ENCODE peak calls at places on chromosomes 16 and 17, in four cellular contexts. T, R, O and J are unnamed samples.

GRCh38 chr17:73272906-73273218 is 11.2 kb upstream of the CPSF4L start:
- DNase-seq in O (no peak), T (no peak), R (no peak), J (no peak)

GRCh38 chr17:46063239-46063638 is 64.2 kb downstream of the STH start:
- DNase-seq in O (no peak), R (no peak), T (no peak), J (no peak)

GRCh38 chr16:47469227-47469626 is 8.1 kb downstream of the PHKB start:
- DNase-seq in R (no peak), T (no peak), O (no peak), J (no peak)

GRCh38 chr16:57743458-57743857 is 7.9 kb downstream of the KATNB1 start:
- DNase-seq in T (no peak), O (no peak), R (no peak), J (no peak)

GRCh38 chr16:11032000-11032921 is 87.9 kb downstream of the CLEC16A start:
- DNase-seq in R (no peak), T (no peak), O (no peak), J (no peak)

GRCh38 chr17:58436805-58437239 is 19.5 kb upstream of the RNF43 start:
- DNase-seq in T (no peak), O (no peak), R (no peak), J (no peak)

GRCh38 chr17:57984936-57985674 is 2.9 kb downstream of the VEZF1 start:
- DNase-seq in T (no peak), R (no peak), O (no peak), J (no peak)

GRCh38 chr16:1792836-1793577 is 498 bp downstream of the IGFALS start:
- DNase-seq in R (no peak), O (no peak), T (no peak), J (no peak)

GRCh38 chr16:46629331-46629843 is 8.2 kb upstream of the SHCBP1 start:
- DNase-seq in T (no peak), O (no peak), R (no peak), J (peak; percentile 24)

GRCh38 chr16:50731130-50731988 is 10.5 kb upstream of the CYLD start:
- DNase-seq in T (peak; percentile 28), O (no peak), R (no peak), J (no peak)

GRCh38 chr17:77571562-77571981 is 386.9 kb upstream of the TNRC6C start:
- DNase-seq in R (no peak), O (no peak), T (peak; percentile 3), J (no peak)

GRCh38 chr17:55437165-55437605 is 15.6 kb upstream of the MMD start:
- DNase-seq in T (no peak), R (no peak), O (no peak), J (no peak)

GRCh38 chr17:51427259-51428255 is 167.2 kb downstream of the UTP18 start:
- DNase-seq in O (no peak), T (peak; percentile 74), R (no peak), J (peak; percentile 12)

GRCh38 chr16:8682551-8683259 is 8.3 kb downstream of the ABAT start:
- DNase-seq in T (no peak), R (no peak), O (no peak), J (no peak)

GRCh38 chr17:38727661-38728220 is 2.4 kb upstream of the CISD3 start:
- DNase-seq in T (peak; percentile 48), O (no peak), R (no peak), J (no peak)

GRCh38 chr16:81142864-81143263 is 46.7 kb upstream of the GCSH start:
- DNase-seq in T (no peak), O (no peak), R (no peak), J (no peak)

GRCh38 chr16:27251561-27252205 is 16.9 kb downstream of the NSMCE1 start:
- DNase-seq in T (no peak), O (no peak), R (no peak), J (no peak)

GRCh38 chr17:43839670-43840101 is 6.7 kb upstream of the MPP3 start:
- DNase-seq in O (no peak), R (no peak), T (no peak), J (no peak)

GRCh38 chr17:9235346-9235745 is 214.0 kb downstream of the NTN1 start:
- DNase-seq in T (no peak), O (no peak), R (no peak), J (no peak)

GRCh38 chr16:69851491-69852240 is 89.5 kb downstream of the WWP2 start:
- DNase-seq in R (no peak), T (no peak), O (no peak), J (no peak)

GRCh38 chr17:35749560-35750412 is 3.3 kb downstream of the GAS2L2 start:
- DNase-seq in T (no peak), R (no peak), O (no peak), J (no peak)

GRCh38 chr16:57422026-57422944 is 17.7 kb downstream of the CCL17 start:
- DNase-seq in R (peak; percentile 58), O (peak; percentile 46), T (no peak), J (no peak)

GRCh38 chr16:1201444-1201843 is 23.6 kb downstream of the TPSG1 start:
- DNase-seq in T (no peak), R (no peak), O (no peak), J (no peak)

GRCh38 chr17:37466471-37466870 is 23.2 kb upstream of the DUSP14 start:
- DNase-seq in O (no peak), R (no peak), T (no peak), J (no peak)

GRCh38 chr17:59600169-59600568 is 19.5 kb upstream of the CLTC start:
- DNase-seq in R (no peak), T (no peak), O (no peak), J (no peak)

GRCh38 chr17:37772982-37773381 is 28.1 kb upstream of the HNF1B start:
- DNase-seq in R (no peak), T (no peak), O (no peak), J (no peak)

GRCh38 chr17:6303664-6304063 is 131.3 kb downstream of the AIPL1 start:
- DNase-seq in O (no peak), T (no peak), R (peak; percentile 68), J (peak; percentile 63)

GRCh38 chr17:1362065-1362848 is 37.8 kb downstream of the YWHAE start:
- DNase-seq in T (no peak), O (no peak), R (no peak), J (no peak)

GRCh38 chr17:42691021-42691545 is 8.8 kb downstream of the CNTNAP1 start:
- DNase-seq in T (no peak), R (no peak), O (no peak), J (no peak)

GRCh38 chr16:48162839-48163410 is 7.1 kb upstream of the ABCC12 start:
- DNase-seq in O (no peak), R (no peak), T (no peak), J (no peak)

GRCh38 chr16:28317040-28317880 is 24.9 kb downstream of the SBK1 start:
- DNase-seq in O (peak; percentile 57), R (peak; percentile 73), T (peak; percentile 67), J (peak; percentile 75)

GRCh38 chr17:35160354-35161201 is 13.0 kb downstream of the UNC45B start:
- DNase-seq in T (peak; percentile 48), O (no peak), R (no peak), J (no peak)

GRCh38 chr16:11759997-11760396 is 17.3 kb upstream of the TXNDC11 start:
- DNase-seq in T (no peak), R (no peak), O (no peak), J (no peak)

GRCh38 chr17:81524063-81524864 is 3.9 kb upstream of the FSCN2 start:
- DNase-seq in R (no peak), O (no peak), T (no peak), J (no peak)

GRCh38 chr17:82077617-82078358 is 12.2 kb upstream of the DUS1L start:
- DNase-seq in R (no peak), T (peak; percentile 7), O (peak; percentile 55), J (no peak)

GRCh38 chr16:84223456-84223855 is 16.4 kb downstream of the KCNG4 start:
- DNase-seq in R (no peak), O (no peak), T (no peak), J (no peak)

GRCh38 chr16:85546585-85547447 is 66.3 kb upstream of the GSE1 start:
- DNase-seq in T (no peak), R (no peak), O (no peak), J (no peak)
- TF ChIP-seq CTCF in T (no peak), R (peak; percentile 26), O (no peak), J (no peak)

GRCh38 chr17:48162305-48162934 is 54.9 kb downstream of the SNX11 start:
- DNase-seq in R (no peak), O (no peak), T (no peak), J (no peak)

GRCh38 chr17:48162946-48163506 is 55.5 kb downstream of the SNX11 start:
- DNase-seq in O (no peak), R (no peak), T (no peak), J (no peak)

GRCh38 chr17:48161127-48161905 is 53.8 kb downstream of the SNX11 start:
- DNase-seq in O (no peak), T (no peak), R (no peak), J (no peak)

GRCh38 chr17:48160177-48160967 is 52.8 kb downstream of the SNX11 start:
- DNase-seq in O (no peak), T (no peak), R (no peak), J (no peak)

DNA sequence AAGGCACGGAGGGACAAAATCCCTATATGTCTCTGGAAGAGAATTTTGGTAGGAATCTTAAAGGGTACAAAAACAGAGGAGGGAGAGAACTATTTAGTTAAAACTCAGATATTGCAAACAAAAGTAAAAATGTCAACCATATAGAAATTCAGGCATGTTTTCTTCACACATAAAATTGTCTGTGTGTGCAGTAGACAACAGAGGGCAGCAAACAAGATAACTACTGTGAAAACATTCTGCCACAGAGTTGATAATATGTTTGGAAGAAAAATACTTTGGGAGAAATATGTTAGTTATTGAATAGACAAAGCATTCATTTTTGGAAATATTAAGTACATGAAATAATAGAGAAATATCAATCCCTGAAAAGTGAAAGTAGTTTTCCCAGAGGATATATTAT is 56.2 kb downstream of the SNX11 start:
- DNase-seq in R (no peak), T (no peak), O (no peak), J (no peak)
- TF ChIP-seq CTCF in R (no peak), T (no peak), O (no peak), J (no peak)

GRCh38 chr17:67575325-67575724 is 142.4 kb upstream of the NOL11 start:
- DNase-seq in T (no peak), R (no peak), O (no peak), J (no peak)
- TF ChIP-seq CTCF in T (no peak), R (no peak), O (no peak), J (no peak)

GRCh38 chr17:8223356-8224063 is 13.1 kb upstream of the AURKB start:
- DNase-seq in R (peak; percentile 47), O (peak; percentile 59), T (peak; percentile 52), J (peak; percentile 58)
- TF ChIP-seq CTCF in R (no peak), O (no peak), T (no peak), J (no peak)

GRCh38 chr17:79721993-79722671 is 8.6 kb upstream of the ENPP7 start:
- DNase-seq in R (no peak), T (no peak), O (no peak), J (no peak)
- TF ChIP-seq CTCF in R (peak; percentile 58), T (no peak), O (no peak), J (peak; percentile 33)